ENCODE peak calls at places on chromosomes 1 and 21, in seven cellular contexts. B, X, E, J, U, R and D are unnamed samples.

GRCh38 chr1:155131285-155131684 is 3.6 kb downstream of the EFNA1 start:
- DNase-seq in B (no peak), X (no peak), E (no peak), J (no peak), U (no peak), R (peak), D (no peak)

GRCh38 chr21:34593954-34594531 is 20.9 kb downstream of the RCAN1 start:
- DNase-seq in B (no peak), X (no peak), E (no peak), J (no peak), U (no peak), R (no peak), D (no peak)

GRCh38 chr1:162908780-162909179 is 47.8 kb upstream of the CCDC190 start:
- DNase-seq in B (peak), X (no peak), E (no peak), J (no peak), U (peak), R (no peak), D (no peak)

GRCh38 chr1:69167876-69168275 is 399.8 kb upstream of the LRRC7 start:
- DNase-seq in B (no peak), X (no peak), E (no peak), J (no peak), U (peak), R (no peak), D (no peak)

GRCh38 chr21:44618909-44619308 is 7.0 kb downstream of the KRTAP10-8 start:
- DNase-seq in B (no peak), X (no peak), E (no peak), J (no peak), U (no peak), R (no peak), D (no peak)

GRCh38 chr1:178581351-178581951 is 68.5 kb downstream of the TEX35 start:
- DNase-seq in B (no peak), X (no peak), E (peak), J (no peak), U (no peak), R (no peak), D (peak)

GRCh38 chr1:167273027-167273800 is 52.5 kb downstream of the POU2F1 start:
- DNase-seq in B (no peak), X (no peak), E (no peak), J (no peak), U (peak), R (no peak), D (no peak)

GRCh38 chr21:22393324-22393723 is 1395.1 kb downstream of the NCAM2 start:
- DNase-seq in B (no peak), X (no peak), E (no peak), J (no peak), U (no peak), R (no peak), D (no peak)

GRCh38 chr1:27348861-27349783 is 7.3 kb downstream of the SYTL1 start:
- DNase-seq in B (no peak), X (peak), E (peak), J (no peak), U (no peak), R (no peak), D (no peak)

GRCh38 chr1:11157867-11158266 is 31.3 kb upstream of the ANGPTL7 start:
- DNase-seq in B (peak), X (no peak), E (no peak), J (peak), U (peak), R (peak), D (no peak)

GRCh38 chr1:172745014-172745413 is 86.1 kb downstream of the FASLG start:
- DNase-seq in B (peak), X (peak), E (peak), J (no peak), U (peak), R (no peak), D (peak)
- TF ChIP-seq CTCF in B (peak), X (peak), E (peak), J (peak), U (peak), R (peak), D (peak)

DNA sequence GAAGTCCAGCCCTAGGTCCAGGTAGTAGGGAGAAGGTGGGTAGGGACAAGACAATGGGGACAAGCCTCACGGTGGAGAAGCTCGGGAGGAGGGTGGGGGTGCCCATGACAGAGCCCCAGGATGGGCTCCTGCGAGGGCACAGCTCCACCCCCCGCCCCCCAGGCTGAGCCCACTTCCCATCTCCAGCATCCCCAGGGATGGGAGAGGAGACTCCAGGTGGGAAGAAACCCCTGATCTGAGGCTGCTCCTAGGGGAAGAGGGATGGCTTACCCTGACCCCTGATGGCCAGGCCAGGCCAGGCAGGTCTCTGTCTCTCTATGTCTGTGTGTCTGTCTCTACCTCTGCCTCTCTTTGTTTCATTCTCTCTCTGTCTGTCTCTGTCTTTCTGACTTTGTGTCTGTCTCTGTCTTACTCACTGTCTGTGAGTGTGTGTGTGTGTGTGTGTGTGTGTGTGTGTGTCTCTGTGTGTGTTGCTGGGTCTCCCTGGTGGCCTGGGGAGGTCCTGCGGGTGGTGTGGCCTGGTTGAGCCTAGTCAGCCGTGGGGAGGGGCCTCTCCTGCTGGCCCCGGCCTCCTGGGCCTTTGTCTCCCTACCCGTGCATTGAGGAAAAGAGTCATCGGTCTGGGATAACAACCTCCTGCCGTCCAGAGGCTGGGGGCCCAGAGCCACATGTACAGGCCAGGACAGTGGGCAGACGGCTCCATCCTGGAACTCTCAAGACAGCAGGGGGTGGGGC is 45.7 kb downstream of the WNT9A start:
- DNase-seq in B (no peak), X (peak), E (no peak), J (no peak), U (peak), R (peak), D (no peak)
- TF ChIP-seq CTCF in B (no peak), X (peak), E (no peak), J (no peak), U (no peak), R (no peak), D (no peak)

DNA sequence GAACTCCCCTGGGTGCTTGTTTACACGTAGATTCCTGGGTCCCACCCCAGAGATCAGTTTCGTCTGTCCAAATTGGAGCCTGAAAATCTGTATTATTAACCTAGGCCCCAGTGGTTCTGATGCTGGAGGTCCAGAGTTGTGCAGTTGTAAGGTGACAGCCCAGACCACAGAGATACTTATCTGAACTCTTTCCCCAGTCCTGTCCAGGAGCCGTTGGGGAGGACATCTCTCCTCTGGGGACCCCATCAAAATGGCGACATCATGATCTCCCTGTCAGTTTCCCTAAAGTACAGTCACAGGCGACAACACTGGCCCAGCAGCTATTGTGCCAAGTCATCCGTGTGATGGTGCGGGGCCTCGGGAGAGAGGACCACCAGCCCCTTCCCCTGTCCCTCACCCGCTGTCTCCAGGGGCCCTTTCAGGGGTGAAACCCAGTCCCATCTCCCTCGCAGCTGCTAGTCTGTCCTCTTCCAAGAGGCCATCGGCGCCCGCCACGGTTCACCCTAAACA is 743 bp upstream of the EFHD2 start:
- DNase-seq in B (no peak), X (no peak), E (no peak), J (no peak), U (no peak), R (no peak), D (no peak)
- TF ChIP-seq CTCF in B (no peak), X (no peak), E (no peak), J (no peak), U (no peak), R (no peak), D (no peak)

GRCh38 chr1:187051618-187052232 is 223.0 kb downstream of the PLA2G4A start:
- DNase-seq in B (peak), X (peak), E (peak), J (no peak), U (peak), R (no peak), D (peak)
- TF ChIP-seq CTCF in B (peak), X (peak), E (peak), J (peak), U (peak), R (peak), D (peak)